ENCODE peak calls at places on chromosome 15, in seven cellular contexts. One of them, this sample, is unnamed.

GRCh38 chr15:35329993-35330695 is 215.8 kb downstream of the DPH6 start:
- DNase-seq in IMR-90: no peak
- DNase-seq in H9: no peak
- DNase-seq in trophoblast cell: no peak
- DNase-seq in neuronal stem cell: no peak
- DNase-seq in mesenchymal stem cell: no peak
- DNase-seq in H1: no peak
- DNase-seq in this sample: no peak

GRCh38 chr15:90998737-90999136 is 4.4 kb upstream of the PRC1 start:
- DNase-seq in IMR-90: no peak
- DNase-seq in H9: no peak
- DNase-seq in trophoblast cell: no peak
- DNase-seq in neuronal stem cell: no peak
- DNase-seq in mesenchymal stem cell: no peak
- DNase-seq in H1: no peak
- DNase-seq in this sample: no peak

GRCh38 chr15:42891569-42891968 is 29.0 kb downstream of the TTBK2 start:
- DNase-seq in IMR-90: peak; percentile 25
- DNase-seq in H9: no peak
- DNase-seq in trophoblast cell: no peak
- DNase-seq in neuronal stem cell: no peak
- DNase-seq in mesenchymal stem cell: no peak
- DNase-seq in H1: no peak
- DNase-seq in this sample: no peak

GRCh38 chr15:73597036-73597638 is 36.1 kb downstream of the NPTN start:
- DNase-seq in IMR-90: no peak
- DNase-seq in H9: no peak
- DNase-seq in trophoblast cell: no peak
- DNase-seq in neuronal stem cell: no peak
- DNase-seq in mesenchymal stem cell: no peak
- DNase-seq in H1: no peak
- DNase-seq in this sample: no peak

GRCh38 chr15:54803139-54803808 is 393.5 kb downstream of the RSL24D1 start:
- DNase-seq in IMR-90: peak; percentile 0
- DNase-seq in H9: no peak
- DNase-seq in trophoblast cell: peak; percentile 21
- DNase-seq in neuronal stem cell: no peak
- DNase-seq in mesenchymal stem cell: no peak
- DNase-seq in H1: no peak
- DNase-seq in this sample: peak; percentile 36

GRCh38 chr15:101084801-101085200 is 165.6 kb downstream of the LRRK1 start:
- DNase-seq in IMR-90: no peak
- DNase-seq in H9: no peak
- DNase-seq in trophoblast cell: no peak
- DNase-seq in neuronal stem cell: no peak
- DNase-seq in mesenchymal stem cell: no peak
- DNase-seq in H1: no peak
- DNase-seq in this sample: no peak

GRCh38 chr15:31328425-31328998 is 1.9 kb downstream of the KLF13 start:
- DNase-seq in IMR-90: peak; percentile 49
- DNase-seq in H9: no peak
- DNase-seq in trophoblast cell: peak; percentile 52
- DNase-seq in neuronal stem cell: no peak
- DNase-seq in mesenchymal stem cell: peak; percentile 57
- DNase-seq in H1: no peak
- DNase-seq in this sample: no peak

GRCh38 chr15:45136378-45136764 is 6.6 kb downstream of the DUOX1 start:
- DNase-seq in IMR-90: no peak
- DNase-seq in H9: peak; percentile 60
- DNase-seq in trophoblast cell: no peak
- DNase-seq in neuronal stem cell: no peak
- DNase-seq in mesenchymal stem cell: no peak
- DNase-seq in H1: peak; percentile 64
- DNase-seq in this sample: peak; percentile 59

GRCh38 chr15:88511161-88511560 is 35.3 kb downstream of the DET1 start:
- DNase-seq in IMR-90: no peak
- DNase-seq in H9: no peak
- DNase-seq in trophoblast cell: no peak
- DNase-seq in neuronal stem cell: no peak
- DNase-seq in mesenchymal stem cell: no peak
- DNase-seq in H1: no peak
- DNase-seq in this sample: no peak

GRCh38 chr15:81292516-81293001 is 31.4 kb downstream of the STARD5 start:
- DNase-seq in IMR-90: no peak
- DNase-seq in H9: no peak
- DNase-seq in trophoblast cell: no peak
- DNase-seq in neuronal stem cell: no peak
- DNase-seq in mesenchymal stem cell: no peak
- DNase-seq in H1: no peak
- DNase-seq in this sample: no peak

GRCh38 chr15:80343610-80344009 is 60.6 kb upstream of the ARNT2 start:
- DNase-seq in IMR-90: peak; percentile 68
- DNase-seq in H9: no peak
- DNase-seq in trophoblast cell: no peak
- DNase-seq in neuronal stem cell: no peak
- DNase-seq in mesenchymal stem cell: peak; percentile 46
- DNase-seq in H1: no peak
- DNase-seq in this sample: no peak

GRCh38 chr15:66408254-66408653 is 21.5 kb downstream of the MAP2K1 start:
- DNase-seq in IMR-90: no peak
- DNase-seq in H9: no peak
- DNase-seq in trophoblast cell: peak; percentile 34
- DNase-seq in neuronal stem cell: no peak
- DNase-seq in mesenchymal stem cell: no peak
- DNase-seq in H1: no peak
- DNase-seq in this sample: no peak

GRCh38 chr15:98649996-98650870 is 1.9 kb downstream of the IGF1R start:
- DNase-seq in IMR-90: peak; percentile 39
- DNase-seq in H9: no peak
- DNase-seq in trophoblast cell: peak; percentile 38
- DNase-seq in neuronal stem cell: no peak
- DNase-seq in mesenchymal stem cell: peak; percentile 50
- DNase-seq in H1: no peak
- DNase-seq in this sample: peak; percentile 73

GRCh38 chr15:69016021-69016595 is 1.6 kb downstream of the NOX5 start:
- DNase-seq in IMR-90: no peak
- DNase-seq in H9: no peak
- DNase-seq in trophoblast cell: no peak
- DNase-seq in neuronal stem cell: no peak
- DNase-seq in mesenchymal stem cell: no peak
- DNase-seq in H1: no peak
- DNase-seq in this sample: no peak

GRCh38 chr15:68585574-68586273 is 6.9 kb downstream of the CORO2B start:
- DNase-seq in IMR-90: no peak
- DNase-seq in H9: no peak
- DNase-seq in trophoblast cell: no peak
- DNase-seq in neuronal stem cell: no peak
- DNase-seq in mesenchymal stem cell: no peak
- DNase-seq in H1: no peak
- DNase-seq in this sample: no peak

GRCh38 chr15:95019907-95020306 is 788.5 kb downstream of the MCTP2 start:
- DNase-seq in IMR-90: no peak
- DNase-seq in H9: no peak
- DNase-seq in trophoblast cell: no peak
- DNase-seq in neuronal stem cell: no peak
- DNase-seq in mesenchymal stem cell: no peak
- DNase-seq in H1: no peak
- DNase-seq in this sample: no peak

GRCh38 chr15:95025924-95026728 is 794.8 kb downstream of the MCTP2 start:
- DNase-seq in IMR-90: peak; percentile 61
- DNase-seq in H9: peak; percentile 55
- DNase-seq in trophoblast cell: peak; percentile 73
- DNase-seq in neuronal stem cell: peak; percentile 39
- DNase-seq in mesenchymal stem cell: peak; percentile 73
- DNase-seq in H1: peak; percentile 79
- DNase-seq in this sample: peak; percentile 72

GRCh38 chr15:95021816-95022215 is 790.5 kb downstream of the MCTP2 start:
- DNase-seq in IMR-90: no peak
- DNase-seq in H9: no peak
- DNase-seq in trophoblast cell: no peak
- DNase-seq in neuronal stem cell: no peak
- DNase-seq in mesenchymal stem cell: no peak
- DNase-seq in H1: no peak
- DNase-seq in this sample: no peak

GRCh38 chr15:95018888-95019545 is 787.7 kb downstream of the MCTP2 start:
- DNase-seq in IMR-90: peak; percentile 83
- DNase-seq in H9: no peak
- DNase-seq in trophoblast cell: peak; percentile 32
- DNase-seq in neuronal stem cell: no peak
- DNase-seq in mesenchymal stem cell: peak; percentile 87
- DNase-seq in H1: no peak
- DNase-seq in this sample: peak; percentile 65

GRCh38 chr15:95024388-95024787 is 793.0 kb downstream of the MCTP2 start:
- DNase-seq in IMR-90: peak; percentile 59
- DNase-seq in H9: no peak
- DNase-seq in trophoblast cell: peak; percentile 30
- DNase-seq in neuronal stem cell: peak; percentile 17
- DNase-seq in mesenchymal stem cell: peak; percentile 54
- DNase-seq in H1: no peak
- DNase-seq in this sample: peak; percentile 78
- H2BK120ac ChIP-seq in IMR-90: no peak overlapping the region
- H2BK120ac ChIP-seq in H9: no peak overlapping the region
- H2BK120ac ChIP-seq in trophoblast cell: no peak overlapping the region
- H2BK120ac ChIP-seq in neuronal stem cell: no peak overlapping the region
- H2BK120ac ChIP-seq in mesenchymal stem cell: no peak overlapping the region
- H2BK120ac ChIP-seq in H1: no peak overlapping the region
- H2BK120ac ChIP-seq in this sample: no peak overlapping the region

GRCh38 chr15:52657338-52657737 is 21.9 kb downstream of the ATOSA start:
- DNase-seq in IMR-90: peak; percentile 93
- DNase-seq in H9: no peak
- DNase-seq in trophoblast cell: no peak
- DNase-seq in neuronal stem cell: no peak
- DNase-seq in mesenchymal stem cell: no peak
- DNase-seq in H1: no peak
- DNase-seq in this sample: no peak

GRCh38 chr15:52661909-52662308 is 17.3 kb downstream of the ATOSA start:
- DNase-seq in IMR-90: no peak
- DNase-seq in H9: no peak
- DNase-seq in trophoblast cell: no peak
- DNase-seq in neuronal stem cell: no peak
- DNase-seq in mesenchymal stem cell: no peak
- DNase-seq in H1: no peak
- DNase-seq in this sample: no peak

GRCh38 chr15:52656412-52656811 is 22.8 kb downstream of the ATOSA start:
- DNase-seq in IMR-90: no peak
- DNase-seq in H9: no peak
- DNase-seq in trophoblast cell: no peak
- DNase-seq in neuronal stem cell: no peak
- DNase-seq in mesenchymal stem cell: no peak
- DNase-seq in H1: no peak
- DNase-seq in this sample: no peak

GRCh38 chr15:52660192-52660591 is 19.0 kb downstream of the ATOSA start:
- DNase-seq in IMR-90: no peak
- DNase-seq in H9: no peak
- DNase-seq in trophoblast cell: no peak
- DNase-seq in neuronal stem cell: no peak
- DNase-seq in mesenchymal stem cell: no peak
- DNase-seq in H1: no peak
- DNase-seq in this sample: no peak

DNA sequence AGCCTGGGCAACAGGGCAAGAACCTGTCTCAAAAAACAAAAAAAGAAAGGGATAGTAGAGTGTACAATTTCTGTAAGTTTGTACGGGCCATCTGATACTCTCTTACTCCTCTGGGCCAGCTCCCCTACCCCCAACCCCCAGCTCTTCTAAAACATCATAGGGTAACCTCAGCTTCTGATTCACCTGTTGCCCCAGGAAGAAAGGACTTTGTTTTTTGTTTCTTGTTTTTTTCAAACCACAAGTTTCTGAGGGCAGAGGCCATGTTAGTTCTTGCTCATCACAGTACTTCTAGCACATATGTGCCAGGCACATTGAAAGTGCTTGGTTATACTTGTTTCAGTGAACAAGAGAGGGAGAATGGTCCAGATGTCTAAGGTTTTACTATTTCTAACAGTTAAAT is 20.2 kb downstream of the ATOSA start:
- DNase-seq in IMR-90: no peak
- DNase-seq in H9: no peak
- DNase-seq in trophoblast cell: no peak
- DNase-seq in neuronal stem cell: no peak
- DNase-seq in mesenchymal stem cell: no peak
- DNase-seq in H1: no peak
- DNase-seq in this sample: no peak
- H3K4me2 ChIP-seq in IMR-90: no peak overlapping the region
- H3K4me2 ChIP-seq in H9: no peak overlapping the region
- H3K4me2 ChIP-seq in trophoblast cell: no peak overlapping the region
- H3K4me2 ChIP-seq in neuronal stem cell: no peak overlapping the region
- H3K4me2 ChIP-seq in mesenchymal stem cell: no peak overlapping the region
- H3K4me2 ChIP-seq in H1: no peak overlapping the region
- H3K4me2 ChIP-seq in this sample: no peak overlapping the region

GRCh38 chr15:96766387-96766786 is 435.9 kb downstream of the NR2F2 start:
- DNase-seq in IMR-90: no peak
- DNase-seq in H9: no peak
- DNase-seq in trophoblast cell: no peak
- DNase-seq in neuronal stem cell: no peak
- DNase-seq in mesenchymal stem cell: no peak
- DNase-seq in H1: no peak
- DNase-seq in this sample: no peak
- H2BK120ac ChIP-seq in IMR-90: no peak overlapping the region
- H2BK120ac ChIP-seq in H9: no peak overlapping the region
- H2BK120ac ChIP-seq in trophoblast cell: no peak overlapping the region
- H2BK120ac ChIP-seq in neuronal stem cell: no peak overlapping the region
- H2BK120ac ChIP-seq in mesenchymal stem cell: no peak overlapping the region
- H2BK120ac ChIP-seq in H1: no peak overlapping the region
- H2BK120ac ChIP-seq in this sample: no peak overlapping the region

GRCh38 chr15:82807920-82808633 is 1.4 kb upstream of the WHAMM start:
- DNase-seq in IMR-90: no peak
- DNase-seq in H9: no peak
- DNase-seq in trophoblast cell: no peak
- DNase-seq in neuronal stem cell: no peak
- DNase-seq in mesenchymal stem cell: no peak
- DNase-seq in H1: no peak
- DNase-seq in this sample: peak; percentile 16

GRCh38 chr15:82810061-82810862 is 834 bp downstream of the WHAMM start:
- DNase-seq in IMR-90: peak; percentile 50
- DNase-seq in H9: peak; percentile 35
- DNase-seq in trophoblast cell: peak; percentile 68
- DNase-seq in neuronal stem cell: peak; percentile 42
- DNase-seq in mesenchymal stem cell: peak; percentile 55
- DNase-seq in H1: peak; percentile 69
- DNase-seq in this sample: peak; percentile 59

GRCh38 chr15:82809308-82810060 is at the start of gene WHAMM:
- DNase-seq in IMR-90: peak; percentile 98
- DNase-seq in H9: peak; percentile 97
- DNase-seq in trophoblast cell: peak; percentile 99
- DNase-seq in neuronal stem cell: peak; percentile 91
- DNase-seq in mesenchymal stem cell: peak; percentile 99
- DNase-seq in H1: peak; percentile 93
- DNase-seq in this sample: peak; percentile 98

GRCh38 chr15:82810863-82811421 is 1.5 kb downstream of the WHAMM start:
- DNase-seq in IMR-90: no peak
- DNase-seq in H9: no peak
- DNase-seq in trophoblast cell: peak; percentile 27
- DNase-seq in neuronal stem cell: no peak
- DNase-seq in mesenchymal stem cell: peak; percentile 20
- DNase-seq in H1: no peak
- DNase-seq in this sample: no peak

DNA sequence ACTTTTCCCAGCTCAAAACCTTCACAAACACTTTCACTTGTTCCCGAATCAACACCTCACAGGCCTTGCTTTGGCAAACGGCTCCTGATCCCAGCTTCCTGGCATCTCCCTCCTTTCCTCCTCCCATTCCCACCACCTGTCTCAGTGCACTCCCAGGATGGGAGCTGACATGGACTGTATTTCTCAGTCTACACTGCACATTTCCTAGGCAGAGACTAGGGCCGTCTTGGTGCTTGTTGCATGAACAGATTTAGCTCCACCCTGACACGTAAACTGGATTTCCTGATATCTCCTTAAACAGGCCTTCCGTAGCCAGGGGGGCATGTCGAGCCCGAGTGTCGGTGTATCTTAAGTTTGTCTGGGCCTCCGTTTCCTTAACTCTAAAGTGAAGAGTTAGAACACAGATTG is 790 bp upstream of the WHAMM start:
- DNase-seq in IMR-90: no peak
- DNase-seq in H9: no peak
- DNase-seq in trophoblast cell: no peak
- DNase-seq in neuronal stem cell: no peak
- DNase-seq in mesenchymal stem cell: no peak
- DNase-seq in H1: peak; percentile 49
- DNase-seq in this sample: no peak
- H3K4me2 ChIP-seq in IMR-90: no peak overlapping the region
- H3K4me2 ChIP-seq in H9: peak overlapping the region; percentile 53
- H3K4me2 ChIP-seq in trophoblast cell: peak overlapping the region; percentile 76
- H3K4me2 ChIP-seq in neuronal stem cell: no peak overlapping the region
- H3K4me2 ChIP-seq in mesenchymal stem cell: peak overlapping the region; percentile 30
- H3K4me2 ChIP-seq in H1: no peak overlapping the region
- H3K4me2 ChIP-seq in this sample: no peak overlapping the region